ENCODE peak calls at places on chromosomes 13 and 19, in five cellular contexts. V, Z, N, E and U are unnamed samples.

GRCh38 chr13:64488731-64489130 is 2741.4 kb downstream of the PCDH9 start:
- DNase-seq in Z (no peak), N (no peak), V (peak; percentile 11), E (no peak), U (no peak)

GRCh38 chr19:16872728-16873127 is 16.1 kb upstream of the F2RL3 start:
- DNase-seq in V (no peak), E (no peak), Z (no peak), N (no peak), U (no peak)

GRCh38 chr19:42324655-42325307 is 654 bp upstream of the MEGF8 start:
- DNase-seq in Z (no peak), N (no peak), E (no peak), V (no peak), U (no peak)

GRCh38 chr13:21674271-21675009 is 3.6 kb downstream of the FGF9 start:
- DNase-seq in E (peak; percentile 45), Z (no peak), V (no peak), N (peak; percentile 27), U (no peak)

GRCh38 chr19:30450101-30450500 is 77.9 kb downstream of the ZNF536 start:
- DNase-seq in Z (no peak), E (no peak), V (peak; percentile 81), N (no peak), U (no peak)

GRCh38 chr13:51689597-51689996 is 105.3 kb downstream of the WDFY2 start:
- DNase-seq in Z (no peak), E (no peak), V (no peak), N (no peak), U (no peak)

GRCh38 chr19:30479657-30480056 is 107.5 kb downstream of the ZNF536 start:
- DNase-seq in Z (no peak), E (no peak), V (no peak), N (no peak), U (no peak)

GRCh38 chr13:77836423-77836822 is 82.2 kb downstream of the EDNRB start:
- DNase-seq in N (no peak), Z (no peak), V (no peak), E (peak; percentile 66), U (no peak)

GRCh38 chr19:16860996-16861395 is 27.8 kb upstream of the F2RL3 start:
- DNase-seq in V (no peak), E (no peak), Z (no peak), N (no peak), U (no peak)

GRCh38 chr13:23500858-23501257 is 67.4 kb upstream of the SACS start:
- DNase-seq in E (no peak), V (no peak), N (no peak), Z (no peak), U (no peak)

GRCh38 chr19:54179921-54180452 is 7.0 kb upstream of the TMC4 start:
- DNase-seq in N (peak; percentile 59), V (peak; percentile 79), Z (no peak), E (no peak), U (no peak)

GRCh38 chr19:22882797-22883196 is 50.7 kb downstream of the ZNF723 start:
- DNase-seq in N (no peak), E (peak; percentile 81), V (no peak), Z (no peak), U (peak; percentile 39)

GRCh38 chr19:35352177-35352447 is 4.4 kb downstream of the FFAR1 start:
- DNase-seq in Z (no peak), V (no peak), E (no peak), N (no peak), U (no peak)

GRCh38 chr13:106464076-106464475 is 71.4 kb downstream of the EFNB2 start:
- DNase-seq in V (peak; percentile 93), N (no peak), E (peak; percentile 96), Z (no peak), U (no peak)

GRCh38 chr19:46250057-46250456 is 20.5 kb downstream of the IGFL1 start:
- DNase-seq in Z (no peak), V (no peak), E (no peak), N (no peak), U (no peak)

GRCh38 chr19:40489882-40490230 is 23.1 kb downstream of the SPTBN4 start:
- DNase-seq in V (no peak), N (no peak), E (no peak), Z (no peak), U (no peak)

GRCh38 chr13:99431927-99432636 is 69.2 kb upstream of the TM9SF2 start:
- DNase-seq in Z (no peak), N (no peak), V (no peak), E (peak; percentile 26), U (no peak)

GRCh38 chr13:46964789-46965527 is 68.1 kb upstream of the HTR2A start:
- DNase-seq in N (no peak), E (no peak), Z (no peak), V (peak; percentile 12), U (no peak)

GRCh38 chr13:42272115-42272756 is at the start of gene AKAP11:
- DNase-seq in E (peak; percentile 75), V (no peak), Z (no peak), N (peak; percentile 48), U (no peak)

GRCh38 chr13:44826586-44827350 is 162.5 kb downstream of the NUFIP1 start:
- DNase-seq in V (no peak), E (no peak), Z (no peak), N (no peak), U (no peak)

GRCh38 chr13:30616927-30617314 is 799 bp upstream of the USPL1 start:
- DNase-seq in Z (peak; percentile 9), N (peak; percentile 49), V (peak; percentile 77), E (peak; percentile 90), U (no peak)

GRCh38 chr19:6616011-6616410 is 25.1 kb upstream of the CD70 start:
- DNase-seq in V (peak; percentile 41), Z (no peak), E (no peak), N (no peak), U (no peak)

GRCh38 chr19:3873151-3873550 is 4.3 kb upstream of the ZFR2 start:
- DNase-seq in E (no peak), Z (no peak), V (no peak), N (no peak), U (no peak)

GRCh38 chr13:50518131-50518530 is 325.4 kb downstream of the DLEU7 start:
- DNase-seq in Z (no peak), E (no peak), N (no peak), V (no peak), U (no peak)

GRCh38 chr19:55311397-55311796 is 13.7 kb downstream of the TMEM150B start:
- DNase-seq in V (no peak), E (no peak), N (no peak), Z (no peak), U (no peak)

GRCh38 chr13:62631614-62632013 is 1216.0 kb upstream of the PCDH20 start:
- DNase-seq in V (no peak), N (no peak), Z (no peak), E (no peak), U (no peak)

GRCh38 chr13:21075303-21076264 is 14.2 kb upstream of the LATS2 start:
- DNase-seq in V (no peak), Z (no peak), N (peak; percentile 34), E (peak; percentile 77), U (no peak)

GRCh38 chr13:113088691-113089020 is 16.9 kb upstream of the F7 start:
- DNase-seq in Z (no peak), N (no peak), E (no peak), V (no peak), U (no peak)

GRCh38 chr19:52524086-52524485 is 3.4 kb upstream of the ZNF808 start:
- DNase-seq in Z (no peak), V (no peak), E (no peak), N (no peak), U (no peak)

GRCh38 chr13:67355791-67356190 is 125.7 kb upstream of the PCDH9 start:
- DNase-seq in Z (no peak), E (no peak), N (no peak), V (no peak), U (no peak)